ENCODE peak calls at places on chromosomes 2 and 18, in five cellular contexts. U is lower leg skin, Z is LoVo, V is iPS-NIHi11, B is NCI-H1417. T is an unnamed sample.

GRCh38 chr18:77702686-77703085 is 453.0 kb downstream of the GALR1 start:
- DNase-seq in V (peak; percentile 23), Z (peak; percentile 8), U (no peak), B (peak; percentile 85), T (peak; percentile 23)

GRCh38 chr2:121527009-121527682 is 3.5 kb upstream of the RNU4ATAC start:
- DNase-seq in B (no peak), V (no peak), U (no peak), Z (no peak), T (no peak)

GRCh38 chr2:215680605-215681598 is 245.0 kb upstream of the FN1 start:
- DNase-seq in B (peak; percentile 3), U (no peak), Z (peak; percentile 14), V (no peak), T (no peak)

GRCh38 chr18:55861266-55861665 is 273.3 kb upstream of the TCF4 start:
- DNase-seq in V (peak; percentile 26), U (no peak), Z (no peak), B (peak; percentile 52), T (no peak)

GRCh38 chr2:157246212-157247067 is 11.1 kb upstream of the GALNT5 start:
- DNase-seq in Z (peak; percentile 86), V (peak; percentile 46), U (no peak), B (no peak), T (no peak)

GRCh38 chr2:240688563-240688919 is 3.1 kb upstream of the AQP12A start:
- DNase-seq in U (no peak), B (no peak), V (no peak), Z (no peak), T (no peak)

GRCh38 chr18:76490701-76491171 is 4.3 kb downstream of the ZNF516 start:
- DNase-seq in Z (peak; percentile 36), U (peak; percentile 63), B (peak; percentile 86), V (no peak), T (no peak)

GRCh38 chr18:44246001-44246400 is 434.7 kb upstream of the SETBP1 start:
- DNase-seq in U (no peak), B (no peak), V (peak; percentile 5), Z (no peak), T (no peak)

GRCh38 chr18:57429607-57430165 is 5.5 kb upstream of the ONECUT2 start:
- DNase-seq in V (no peak), Z (no peak), B (no peak), U (no peak), T (no peak)

GRCh38 chr2:64675860-64676259 is 22.1 kb upstream of the SERTAD2 start:
- DNase-seq in U (no peak), B (no peak), Z (no peak), V (no peak), T (no peak)

GRCh38 chr2:221443631-221444030 is 128.5 kb downstream of the EPHA4 start:
- DNase-seq in V (no peak), Z (no peak), B (no peak), U (no peak), T (no peak)

GRCh38 chr2:216118474-216118873 is 9.3 kb downstream of the XRCC5 start:
- DNase-seq in Z (no peak), V (no peak), U (no peak), B (no peak), T (no peak)